ENCODE peak calls at places on chromosome 10, in eight cellular contexts. One of them, this sample, is unnamed.

GRCh38 chr10:132223156-132223590 is 36.4 kb downstream of the DPYSL4 start:
- DNase-seq in SHP77: peak; percentile 47
- DNase-seq in activated naive CD4-positive, alpha-beta T cell treated with anti-CD3 and anti-CD28 coated beads for 36 hours: peak; percentile 86
- DNase-seq in GM10248: peak; percentile 90
- DNase-seq in Peyer's patch: peak; percentile 82
- DNase-seq in RCC 7860: peak; percentile 91
- DNase-seq in stimulated activated naive CD8-positive, alpha-beta T cell treated with anti-CD3 and anti-CD28 coated beads, Interleukin-15, Interleukin-2, amounts not matched to agents 100 U/mL and 50 U/mL, for 24 hours: peak; percentile 71
- DNase-seq in anterior cingulate cortex: peak; percentile 50
- DNase-seq in this sample: peak; percentile 72

GRCh38 chr10:68348265-68348741 is 15.6 kb upstream of the PBLD start:
- DNase-seq in SHP77: peak; percentile 8
- DNase-seq in activated naive CD4-positive, alpha-beta T cell treated with anti-CD3 and anti-CD28 coated beads for 36 hours: peak; percentile 63
- DNase-seq in GM10248: peak; percentile 47
- DNase-seq in Peyer's patch: no peak
- DNase-seq in RCC 7860: peak; percentile 23
- DNase-seq in stimulated activated naive CD8-positive, alpha-beta T cell treated with anti-CD3 and anti-CD28 coated beads, Interleukin-15, Interleukin-2, amounts not matched to agents 100 U/mL and 50 U/mL, for 24 hours: peak; percentile 42
- DNase-seq in anterior cingulate cortex: peak; percentile 8
- DNase-seq in this sample: peak; percentile 26

GRCh38 chr10:95908450-95908849 is 675 bp downstream of the CC2D2B start:
- DNase-seq in SHP77: no peak
- DNase-seq in activated naive CD4-positive, alpha-beta T cell treated with anti-CD3 and anti-CD28 coated beads for 36 hours: no peak
- DNase-seq in GM10248: no peak
- DNase-seq in Peyer's patch: no peak
- DNase-seq in RCC 7860: no peak
- DNase-seq in stimulated activated naive CD8-positive, alpha-beta T cell treated with anti-CD3 and anti-CD28 coated beads, Interleukin-15, Interleukin-2, amounts not matched to agents 100 U/mL and 50 U/mL, for 24 hours: no peak
- DNase-seq in anterior cingulate cortex: no peak
- DNase-seq in this sample: no peak

GRCh38 chr10:131125511-131126225 is 185.9 kb downstream of the TCERG1L start:
- DNase-seq in SHP77: no peak
- DNase-seq in activated naive CD4-positive, alpha-beta T cell treated with anti-CD3 and anti-CD28 coated beads for 36 hours: no peak
- DNase-seq in GM10248: no peak
- DNase-seq in Peyer's patch: no peak
- DNase-seq in RCC 7860: no peak
- DNase-seq in stimulated activated naive CD8-positive, alpha-beta T cell treated with anti-CD3 and anti-CD28 coated beads, Interleukin-15, Interleukin-2, amounts not matched to agents 100 U/mL and 50 U/mL, for 24 hours: no peak
- DNase-seq in anterior cingulate cortex: no peak
- DNase-seq in this sample: no peak

GRCh38 chr10:15585303-15585715 is 134.4 kb downstream of the ITGA8 start:
- DNase-seq in SHP77: peak; percentile 22
- DNase-seq in activated naive CD4-positive, alpha-beta T cell treated with anti-CD3 and anti-CD28 coated beads for 36 hours: peak; percentile 64
- DNase-seq in GM10248: peak; percentile 39
- DNase-seq in Peyer's patch: no peak
- DNase-seq in RCC 7860: no peak
- DNase-seq in stimulated activated naive CD8-positive, alpha-beta T cell treated with anti-CD3 and anti-CD28 coated beads, Interleukin-15, Interleukin-2, amounts not matched to agents 100 U/mL and 50 U/mL, for 24 hours: peak; percentile 40
- DNase-seq in anterior cingulate cortex: peak; percentile 65
- DNase-seq in this sample: peak; percentile 53

GRCh38 chr10:8035641-8036520 is 18.6 kb upstream of the GATA3 start:
- DNase-seq in SHP77: no peak
- DNase-seq in activated naive CD4-positive, alpha-beta T cell treated with anti-CD3 and anti-CD28 coated beads for 36 hours: no peak
- DNase-seq in GM10248: peak; percentile 6
- DNase-seq in Peyer's patch: no peak
- DNase-seq in RCC 7860: no peak
- DNase-seq in stimulated activated naive CD8-positive, alpha-beta T cell treated with anti-CD3 and anti-CD28 coated beads, Interleukin-15, Interleukin-2, amounts not matched to agents 100 U/mL and 50 U/mL, for 24 hours: no peak
- DNase-seq in anterior cingulate cortex: no peak
- DNase-seq in this sample: peak; percentile 1

GRCh38 chr10:60733189-60733815 is 45.0 kb upstream of the CDK1 start:
- DNase-seq in SHP77: no peak
- DNase-seq in activated naive CD4-positive, alpha-beta T cell treated with anti-CD3 and anti-CD28 coated beads for 36 hours: peak; percentile 39
- DNase-seq in GM10248: peak; percentile 56
- DNase-seq in Peyer's patch: peak; percentile 83
- DNase-seq in RCC 7860: no peak
- DNase-seq in stimulated activated naive CD8-positive, alpha-beta T cell treated with anti-CD3 and anti-CD28 coated beads, Interleukin-15, Interleukin-2, amounts not matched to agents 100 U/mL and 50 U/mL, for 24 hours: peak; percentile 27
- DNase-seq in anterior cingulate cortex: no peak
- DNase-seq in this sample: peak; percentile 6

GRCh38 chr10:78756604-78757442 is 311.9 kb upstream of the ZMIZ1 start:
- DNase-seq in SHP77: no peak
- DNase-seq in activated naive CD4-positive, alpha-beta T cell treated with anti-CD3 and anti-CD28 coated beads for 36 hours: peak; percentile 65
- DNase-seq in GM10248: peak; percentile 33
- DNase-seq in Peyer's patch: no peak
- DNase-seq in RCC 7860: peak; percentile 96
- DNase-seq in stimulated activated naive CD8-positive, alpha-beta T cell treated with anti-CD3 and anti-CD28 coated beads, Interleukin-15, Interleukin-2, amounts not matched to agents 100 U/mL and 50 U/mL, for 24 hours: peak; percentile 48
- DNase-seq in anterior cingulate cortex: peak; percentile 89
- DNase-seq in this sample: no peak

GRCh38 chr10:80204801-80205477 is 398 bp downstream of the ANXA11 start:
- DNase-seq in SHP77: no peak
- DNase-seq in activated naive CD4-positive, alpha-beta T cell treated with anti-CD3 and anti-CD28 coated beads for 36 hours: peak; percentile 34
- DNase-seq in GM10248: peak; percentile 58
- DNase-seq in Peyer's patch: no peak
- DNase-seq in RCC 7860: no peak
- DNase-seq in stimulated activated naive CD8-positive, alpha-beta T cell treated with anti-CD3 and anti-CD28 coated beads, Interleukin-15, Interleukin-2, amounts not matched to agents 100 U/mL and 50 U/mL, for 24 hours: peak; percentile 40
- DNase-seq in anterior cingulate cortex: no peak
- DNase-seq in this sample: peak; percentile 40

GRCh38 chr10:124710266-124710881 is 33.8 kb downstream of the FAM53B start:
- DNase-seq in SHP77: no peak
- DNase-seq in activated naive CD4-positive, alpha-beta T cell treated with anti-CD3 and anti-CD28 coated beads for 36 hours: no peak
- DNase-seq in GM10248: no peak
- DNase-seq in Peyer's patch: no peak
- DNase-seq in RCC 7860: no peak
- DNase-seq in stimulated activated naive CD8-positive, alpha-beta T cell treated with anti-CD3 and anti-CD28 coated beads, Interleukin-15, Interleukin-2, amounts not matched to agents 100 U/mL and 50 U/mL, for 24 hours: no peak
- DNase-seq in anterior cingulate cortex: no peak
- DNase-seq in this sample: no peak

GRCh38 chr10:49080965-49081364 is 34.4 kb downstream of the VSTM4 start:
- DNase-seq in SHP77: no peak
- DNase-seq in activated naive CD4-positive, alpha-beta T cell treated with anti-CD3 and anti-CD28 coated beads for 36 hours: no peak
- DNase-seq in GM10248: no peak
- DNase-seq in Peyer's patch: no peak
- DNase-seq in RCC 7860: no peak
- DNase-seq in stimulated activated naive CD8-positive, alpha-beta T cell treated with anti-CD3 and anti-CD28 coated beads, Interleukin-15, Interleukin-2, amounts not matched to agents 100 U/mL and 50 U/mL, for 24 hours: no peak
- DNase-seq in anterior cingulate cortex: no peak
- DNase-seq in this sample: no peak

GRCh38 chr10:127833804-127834203 is 58.9 kb downstream of the CLRN3 start:
- DNase-seq in SHP77: no peak
- DNase-seq in activated naive CD4-positive, alpha-beta T cell treated with anti-CD3 and anti-CD28 coated beads for 36 hours: no peak
- DNase-seq in GM10248: no peak
- DNase-seq in Peyer's patch: no peak
- DNase-seq in RCC 7860: no peak
- DNase-seq in stimulated activated naive CD8-positive, alpha-beta T cell treated with anti-CD3 and anti-CD28 coated beads, Interleukin-15, Interleukin-2, amounts not matched to agents 100 U/mL and 50 U/mL, for 24 hours: no peak
- DNase-seq in anterior cingulate cortex: no peak
- DNase-seq in this sample: no peak

GRCh38 chr10:34666008-34666700 is 148.9 kb downstream of the PARD3 start:
- DNase-seq in SHP77: no peak
- DNase-seq in activated naive CD4-positive, alpha-beta T cell treated with anti-CD3 and anti-CD28 coated beads for 36 hours: peak; percentile 16
- DNase-seq in GM10248: peak; percentile 48
- DNase-seq in Peyer's patch: no peak
- DNase-seq in RCC 7860: peak; percentile 82
- DNase-seq in stimulated activated naive CD8-positive, alpha-beta T cell treated with anti-CD3 and anti-CD28 coated beads, Interleukin-15, Interleukin-2, amounts not matched to agents 100 U/mL and 50 U/mL, for 24 hours: no peak
- DNase-seq in anterior cingulate cortex: no peak
- DNase-seq in this sample: no peak

This sample was measured in CD4-positive, CD25-positive, alpha-beta regulatory T cell.